ENCODE peak calls at places on chromosomes 12 and 14, in ten cellular contexts. E, Z, G, W, J, K, S, Q, U and O are unnamed samples.

GRCh38 chr12:45518516-45519235 is 210.8 kb upstream of the ARID2 start:
- DNase-seq in Z (no peak), K (peak; percentile 62), S (peak; percentile 31), U (peak; percentile 56), J (no peak), Q (no peak), W (no peak), E (no peak), G (no peak), O (no peak)

GRCh38 chr12:124837958-124838803 is 25.5 kb downstream of the SCARB1 start:
- DNase-seq in J (peak; percentile 93), Z (peak; percentile 93), U (peak; percentile 96), K (no peak), Q (no peak), W (peak; percentile 34), S (no peak), G (peak; percentile 64), E (peak; percentile 94), O (peak; percentile 95)

GRCh38 chr14:63203618-63204406 is 431 bp upstream of the RHOJ start:
- DNase-seq in Q (peak; percentile 87), J (peak; percentile 57), Z (peak; percentile 82), E (peak; percentile 86), U (peak; percentile 34), W (peak; percentile 71), S (no peak), G (peak; percentile 71), K (no peak), O (peak; percentile 93)

GRCh38 chr14:105388976-105389375 is 9.4 kb upstream of the TEX22 start:
- DNase-seq in U (no peak), S (no peak), Q (peak; percentile 64), E (no peak), Z (no peak), K (no peak), J (no peak), G (no peak), W (no peak), O (no peak)

GRCh38 chr12:94676011-94676709 is 25.8 kb upstream of the TMCC3 start:
- DNase-seq in G (peak; percentile 59), Q (no peak), K (peak; percentile 51), J (peak; percentile 35), S (no peak), Z (peak; percentile 30), W (peak; percentile 65), E (no peak), U (no peak), O (no peak)

GRCh38 chr12:3117628-3118027 is 40.4 kb downstream of the TSPAN9 start:
- DNase-seq in U (no peak), E (no peak), J (no peak), W (no peak), G (no peak), Z (no peak), Q (no peak), S (no peak), K (no peak), O (peak; percentile 95)

GRCh38 chr12:7130791-7131501 is 775 bp downstream of the CLSTN3 start:
- DNase-seq in J (peak; percentile 64), U (peak; percentile 78), S (peak; percentile 36), G (peak; percentile 72), K (peak; percentile 69), Z (peak; percentile 71), E (no peak), W (peak; percentile 57), Q (peak; percentile 90), O (no peak)

GRCh38 chr12:106131671-106132070 is 7.1 kb downstream of the NUAK1 start:
- DNase-seq in J (no peak), U (peak; percentile 29), E (no peak), K (no peak), W (no peak), Z (peak; percentile 32), S (no peak), G (no peak), Q (no peak), O (no peak)

GRCh38 chr14:70999117-70999516 is 91.9 kb downstream of the PCNX1 start:
- DNase-seq in Z (no peak), E (no peak), J (no peak), K (no peak), U (no peak), S (no peak), W (no peak), G (no peak), Q (no peak), O (no peak)

GRCh38 chr14:69571879-69572633 is 2.6 kb downstream of the CCDC177 start:
- DNase-seq in U (peak; percentile 84), G (no peak), Z (peak; percentile 31), W (no peak), Q (no peak), E (no peak), K (no peak), J (peak; percentile 27), S (no peak), O (peak; percentile 30)

GRCh38 chr12:3332190-3332589 is 158.8 kb upstream of the PRMT8 start:
- DNase-seq in U (no peak), Q (no peak), K (no peak), W (no peak), Z (no peak), S (no peak), J (no peak), G (no peak), E (no peak), O (peak; percentile 29)

GRCh38 chr14:58465425-58465824 is 37.9 kb downstream of the KIAA0586 start:
- DNase-seq in S (no peak), U (no peak), Z (no peak), Q (no peak), W (no peak), G (no peak), J (no peak), K (no peak), E (no peak), O (no peak)

GRCh38 chr12:42589465-42590323 is at the start of gene PRICKLE1:
- DNase-seq in Z (peak; percentile 38), J (peak; percentile 20), S (no peak), U (peak; percentile 90), G (no peak), K (no peak), E (peak; percentile 42), Q (peak; percentile 79), W (no peak), O (peak; percentile 65)

GRCh38 chr12:849192-849527 is 96.8 kb downstream of the WNK1 start:
- DNase-seq in J (no peak), U (no peak), W (no peak), E (no peak), Q (no peak), K (no peak), G (no peak), Z (no peak), S (no peak), O (no peak)

GRCh38 chr12:843609-844008 is 91.2 kb downstream of the WNK1 start:
- DNase-seq in S (no peak), G (no peak), K (no peak), J (no peak), Q (no peak), U (no peak), E (no peak), Z (no peak), W (no peak), O (no peak)

GRCh38 chr12:851343-851742 is 98.2 kb downstream of the RAD52 start:
- DNase-seq in W (no peak), K (no peak), U (no peak), E (no peak), S (no peak), Z (no peak), J (no peak), G (no peak), Q (no peak), O (no peak)

GRCh38 chr12:848519-849191 is 96.3 kb downstream of the WNK1 start:
- DNase-seq in W (no peak), Z (no peak), E (no peak), G (no peak), J (no peak), Q (no peak), S (no peak), K (no peak), U (no peak), O (no peak)

GRCh38 chr12:846376-846775 is 94.0 kb downstream of the WNK1 start:
- DNase-seq in Q (no peak), E (no peak), W (no peak), Z (no peak), S (no peak), G (no peak), U (no peak), K (no peak), J (no peak), O (no peak)
- H3K4me1 ChIP-seq in Q (peaks cover 4% of the 10 kb centered on the region), E (no peaks in the 10 kb centered on the region), W (no peaks in the 10 kb centered on the region), Z (peaks cover 2% of the 10 kb centered on the region), S (peaks cover 2% of the 10 kb centered on the region), G (peaks cover 24% of the 10 kb centered on the region), U (peaks cover 23% of the 10 kb centered on the region), K (peaks cover 15% of the 10 kb centered on the region), J (peaks cover 4% of the 10 kb centered on the region), O (no peaks in the 10 kb centered on the region)

DNA sequence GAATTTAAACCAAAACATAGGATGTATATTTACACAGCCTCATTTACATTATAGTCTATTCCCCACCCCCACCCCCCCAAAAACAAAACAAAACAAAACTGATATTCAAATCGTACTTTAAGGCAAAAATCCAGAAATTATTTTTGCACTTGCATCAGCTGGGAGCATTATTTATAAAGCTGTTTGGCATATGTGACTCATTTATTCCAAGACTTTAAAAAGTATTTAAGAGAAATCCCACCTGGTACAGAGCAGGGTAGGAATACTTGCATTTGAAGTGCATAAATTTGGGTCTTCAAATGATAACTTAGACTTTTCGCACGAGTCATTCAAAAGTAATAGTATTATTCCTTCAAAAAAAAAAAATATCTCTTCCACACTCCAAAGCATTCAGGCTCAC is 1.1 kb downstream of the KLHL28 start:
- DNase-seq in G (no peak), E (no peak), S (no peak), W (no peak), Q (no peak), J (no peak), U (no peak), Z (no peak), K (no peak), O (no peak)
- H3K4me1 ChIP-seq in G (peaks cover 72% of the 10 kb centered on the region), E (peaks cover 14% of the 10 kb centered on the region), S (peaks cover 8% of the 10 kb centered on the region), W (peaks cover 4% of the 10 kb centered on the region), Q (peaks cover 14% of the 10 kb centered on the region), J (peaks cover 64% of the 10 kb centered on the region), U (no peaks in the 10 kb centered on the region), Z (peaks cover 2% of the 10 kb centered on the region), K (peaks cover 47% of the 10 kb centered on the region), O (peaks cover 2% of the 10 kb centered on the region)

GRCh38 chr14:30273564-30273880 is 285.4 kb upstream of the G2E3 start:
- DNase-seq in W (no peak), J (no peak), Z (no peak), S (no peak), E (no peak), K (no peak), G (no peak), Q (no peak), U (no peak), O (no peak)
- H3K4me1 ChIP-seq in W (peaks cover 2% of the 10 kb centered on the region), J (peaks cover 3% of the 10 kb centered on the region), Z (no peaks in the 10 kb centered on the region), S (no peaks in the 10 kb centered on the region), E (no peaks in the 10 kb centered on the region), K (no peaks in the 10 kb centered on the region), G (no peaks in the 10 kb centered on the region), Q (no peaks in the 10 kb centered on the region), U (no peaks in the 10 kb centered on the region), O (no peaks in the 10 kb centered on the region)

DNA sequence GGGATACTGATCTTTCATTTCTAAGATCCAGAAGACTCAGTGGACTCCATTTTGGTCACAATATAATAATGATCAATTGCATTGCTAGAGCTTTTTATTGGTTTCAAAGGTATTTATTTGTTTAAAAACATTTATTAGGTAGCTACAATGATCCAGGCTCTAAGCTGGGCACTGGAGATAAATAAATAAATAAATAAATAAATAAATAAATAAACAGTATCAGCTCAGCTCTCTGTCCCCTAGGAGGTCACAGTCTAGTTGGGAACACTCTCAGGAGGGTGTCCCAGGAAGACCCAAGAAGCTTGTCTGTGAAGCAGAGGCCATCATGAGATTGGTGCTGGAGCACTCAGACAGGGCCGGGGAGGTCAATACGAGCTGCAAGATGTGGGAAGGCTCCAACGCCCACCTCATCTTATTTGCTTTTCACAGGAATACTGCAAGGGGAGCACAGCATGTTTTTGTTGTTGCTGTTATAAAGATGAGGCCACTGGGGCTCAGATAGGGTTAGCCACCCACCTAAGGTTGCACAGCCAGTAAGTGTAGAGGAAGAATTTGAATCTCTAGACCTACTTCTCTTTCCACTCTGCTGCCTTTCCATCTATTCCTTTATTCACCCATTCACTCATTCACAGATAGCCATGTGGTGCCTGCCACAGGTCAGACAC is 15.5 kb downstream of the ASB2 start:
- DNase-seq in K (no peak), W (no peak), G (no peak), Z (no peak), Q (no peak), E (no peak), U (no peak), S (no peak), J (no peak), O (no peak)
- H3K4me1 ChIP-seq in K (peaks cover 83% of the 10 kb centered on the region), W (peaks cover 18% of the 10 kb centered on the region), G (peaks cover 44% of the 10 kb centered on the region), Z (no peaks in the 10 kb centered on the region), Q (peaks cover 13% of the 10 kb centered on the region), E (peaks cover 52% of the 10 kb centered on the region), U (peaks cover 19% of the 10 kb centered on the region), S (peaks cover 80% of the 10 kb centered on the region), J (peaks cover 53% of the 10 kb centered on the region), O (peaks cover 54% of the 10 kb centered on the region)